ENCODE peak calls at places on chromosomes 5 and 9, in ten cellular contexts. J is Peyer's patch; O is keratinocyte; K is HCT116; Y is effector memory CD4-positive, alpha-beta T cell; S is heart left ventricle; V is upper lobe of right lung; M is GM23248; I is A549; P is right cardiac atrium. X is an unnamed sample.

GRCh38 chr5:176133877-176134276 is 104.3 kb upstream of the SIMC1 start:
- DNase-seq in K (no peak), S (no peak), V (no peak), M (no peak), P (no peak), O (no peak), Y (no peak), I (no peak), J (no peak), X (no peak)

GRCh38 chr9:35675732-35676392 is 2.1 kb downstream of the CA9 start:
- DNase-seq in V (no peak), M (peak; percentile 43), O (no peak), I (no peak), S (no peak), K (no peak), P (peak; percentile 84), J (peak; percentile 62), Y (peak; percentile 32), X (peak; percentile 69)

GRCh38 chr5:127296321-127296720 is 5.7 kb downstream of the MEGF10 start:
- DNase-seq in J (no peak), O (peak; percentile 21), Y (no peak), S (no peak), V (no peak), M (peak; percentile 79), I (no peak), P (no peak), K (no peak), X (no peak)

GRCh38 chr5:52356311-52356918 is 431.3 kb upstream of the ITGA1 start:
- DNase-seq in K (no peak), I (peak; percentile 12), O (no peak), S (no peak), V (no peak), J (no peak), P (no peak), Y (no peak), M (peak; percentile 35), X (no peak)

GRCh38 chr5:41650131-41650530 is 139.7 kb upstream of the PLCXD3 start:
- DNase-seq in I (no peak), P (peak; percentile 13), K (no peak), M (no peak), S (no peak), Y (no peak), V (no peak), O (no peak), J (no peak), X (peak; percentile 40)

GRCh38 chr5:79640571-79641055 is 28.4 kb downstream of the TENT2 start:
- DNase-seq in S (no peak), J (no peak), Y (no peak), K (no peak), O (no peak), I (no peak), M (peak; percentile 2), P (no peak), V (no peak), X (no peak)

GRCh38 chr9:75992480-75993206 is 102.2 kb downstream of the PCSK5 start:
- DNase-seq in O (no peak), J (no peak), Y (no peak), K (no peak), M (peak; percentile 45), P (no peak), S (no peak), V (no peak), I (no peak), X (no peak)

GRCh38 chr9:85401998-85402397 is 339.8 kb downstream of the AGTPBP1 start:
- DNase-seq in M (no peak), I (no peak), O (no peak), Y (no peak), J (no peak), V (no peak), P (no peak), S (no peak), K (no peak), X (no peak)

GRCh38 chr9:7988644-7989280 is 189.2 kb upstream of the DMAC1 start:
- DNase-seq in M (no peak), O (no peak), Y (no peak), P (no peak), V (no peak), S (no peak), I (no peak), J (no peak), K (no peak), X (no peak)

GRCh38 chr5:150753863-150754262 is 5.0 kb downstream of the DCTN4 start:
- DNase-seq in K (no peak), O (no peak), J (no peak), I (no peak), S (no peak), M (no peak), Y (no peak), P (no peak), V (no peak), X (no peak)

GRCh38 chr5:122942164-122942914 is 94.2 kb downstream of the PPIC start:
- DNase-seq in M (no peak), P (no peak), I (no peak), Y (no peak), J (no peak), K (no peak), S (no peak), O (no peak), V (no peak), X (no peak)

GRCh38 chr5:125408582-125409069 is 662.2 kb upstream of the ZNF608 start:
- DNase-seq in O (peak; percentile 73), K (peak; percentile 27), S (no peak), Y (no peak), V (no peak), P (no peak), J (peak; percentile 59), I (peak; percentile 50), M (peak; percentile 92), X (no peak)
- H3K4me1 ChIP-seq in O (peaks cover 46% of the 10 kb centered on the region), K (peaks cover 5% of the 10 kb centered on the region), S (peaks cover 40% of the 10 kb centered on the region), Y (no peaks in the 10 kb centered on the region), V (peaks cover 39% of the 10 kb centered on the region), P (no peaks in the 10 kb centered on the region), J (no peaks in the 10 kb centered on the region), I (peaks cover 37% of the 10 kb centered on the region), M (peaks cover 50% of the 10 kb centered on the region), X (peaks cover 6% of the 10 kb centered on the region)

GRCh38 chr5:34498582-34498981 is 157.5 kb upstream of the RAI14 start:
- DNase-seq in J (no peak), P (no peak), I (no peak), S (no peak), V (no peak), M (no peak), O (no peak), K (no peak), Y (no peak), X (no peak)
- H3K4me1 ChIP-seq in J (no peaks in the 10 kb centered on the region), P (peaks cover 9% of the 10 kb centered on the region), I (peaks cover 32% of the 10 kb centered on the region), S (peaks cover 19% of the 10 kb centered on the region), V (peaks cover 45% of the 10 kb centered on the region), M (peaks cover 51% of the 10 kb centered on the region), O (peaks cover 13% of the 10 kb centered on the region), K (no peaks in the 10 kb centered on the region), Y (no peaks in the 10 kb centered on the region), X (peaks cover 5% of the 10 kb centered on the region)

DNA sequence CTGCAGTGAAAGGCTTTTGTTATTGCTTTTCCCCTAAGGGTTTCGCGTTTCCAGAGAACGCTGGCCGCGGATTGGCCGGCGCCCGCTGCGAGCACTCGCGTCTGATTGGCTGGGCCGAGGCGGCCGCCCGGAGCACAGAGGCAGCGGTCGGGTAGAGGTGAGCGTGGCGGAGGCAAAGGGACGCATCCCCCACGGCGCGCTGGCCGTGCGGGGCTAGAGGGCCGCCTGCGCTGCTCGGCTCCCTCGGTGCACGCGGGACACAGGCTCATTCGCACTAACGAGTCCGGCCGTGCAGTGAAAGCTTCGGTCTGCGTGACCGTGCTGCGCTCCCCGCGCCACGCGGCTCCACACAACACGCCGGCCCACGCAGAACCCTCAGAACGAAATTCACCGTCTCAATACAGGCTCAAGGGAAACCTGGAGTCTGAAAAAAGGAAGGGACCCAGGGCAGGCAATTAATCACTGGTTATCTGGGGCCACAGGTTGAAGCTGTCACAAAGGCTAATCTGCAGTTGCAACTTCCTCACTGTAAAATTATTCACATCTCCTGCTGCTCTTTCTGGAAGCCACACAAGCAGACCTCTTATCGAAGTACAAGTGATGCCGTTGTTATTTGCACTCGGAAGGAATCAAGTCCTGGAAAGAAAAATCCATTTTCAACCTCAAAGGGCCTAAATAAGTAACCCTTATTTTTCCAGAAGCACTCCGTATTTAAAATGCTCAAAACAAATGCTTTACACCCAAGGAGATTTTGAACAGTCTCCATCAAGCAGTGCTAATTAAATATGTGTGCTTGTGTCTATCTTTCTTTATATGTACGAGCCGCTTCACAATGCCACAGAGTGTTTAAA is 94.6 kb downstream of the ZNF608 start:
- DNase-seq in K (no peak), V (peak; percentile 90), S (peak; percentile 87), I (peak; percentile 62), O (no peak), J (peak; percentile 87), M (peak; percentile 90), P (peak; percentile 94), Y (no peak), X (peak; percentile 81)
- H3K4me1 ChIP-seq in K (peaks cover 60% of the 10 kb centered on the region), V (peaks cover 62% of the 10 kb centered on the region), S (peaks cover 63% of the 10 kb centered on the region), I (peaks cover 39% of the 10 kb centered on the region), O (peaks cover 33% of the 10 kb centered on the region), J (peaks cover 20% of the 10 kb centered on the region), M (peaks cover 49% of the 10 kb centered on the region), P (peaks cover 24% of the 10 kb centered on the region), Y (peaks cover 13% of the 10 kb centered on the region), X (peaks cover 8% of the 10 kb centered on the region)

GRCh38 chr9:92980085-92980745 is 32.9 kb downstream of the FGD3 start:
- DNase-seq in I (no peak), S (no peak), J (peak; percentile 28), Y (no peak), V (no peak), P (no peak), O (no peak), M (no peak), K (peak; percentile 42), X (no peak)
- H3K4me1 ChIP-seq in I (no peaks in the 10 kb centered on the region), S (peaks cover 6% of the 10 kb centered on the region), J (peaks cover 5% of the 10 kb centered on the region), Y (peaks cover 56% of the 10 kb centered on the region), V (peaks cover 7% of the 10 kb centered on the region), P (no peaks in the 10 kb centered on the region), O (no peaks in the 10 kb centered on the region), M (no peaks in the 10 kb centered on the region), K (peaks cover 8% of the 10 kb centered on the region), X (no peaks in the 10 kb centered on the region)

X was measured in ovary.